ENCODE peak calls at places on chromosomes 5 and 9, in nine cellular contexts. J is A172; U is psoas muscle; K is fibroblast of gingiva; Y is Caki2; L is bronchial epithelial cell; B is brain microvascular endothelial cell; O is activated T-helper 1 cell treated with anti-CD3 and anti-CD28 coated beads, Interleukin-2, amount 50 U/mL, for 16 hours; V is posterior vena cava. T is an unnamed sample.

GRCh38 chr9:76758476-76758875 is 5.8 kb upstream of the PCA3 start:
- DNase-seq in L (no peak), K (no peak), O (no peak), B (no peak), V (no peak), U (no peak), Y (no peak), J (no peak), T (no peak)

GRCh38 chr5:138668451-138668850 is 84.8 kb upstream of the CTNNA1 start:
- DNase-seq in B (no peak), J (peak), Y (no peak), U (no peak), L (no peak), O (no peak), K (no peak), V (no peak), T (no peak)

GRCh38 chr5:112186401-112186990 is 232.6 kb downstream of the EPB41L4A start:
- DNase-seq in V (no peak), Y (no peak), J (peak), L (peak), K (peak), O (no peak), B (peak), U (no peak), T (no peak)

GRCh38 chr5:90645024-90645610 is 86.5 kb downstream of the ADGRV1 start:
- DNase-seq in J (peak), O (no peak), B (peak), V (no peak), Y (peak), L (no peak), U (no peak), K (no peak), T (no peak)

GRCh38 chr5:53406630-53407316 is 73.7 kb upstream of the FST start:
- DNase-seq in B (peak), O (no peak), J (peak), V (no peak), Y (peak), K (peak), L (peak), U (no peak), T (no peak)

GRCh38 chr9:2767800-2768199 is 50.5 kb downstream of the KCNV2 start:
- DNase-seq in O (no peak), L (no peak), K (no peak), B (no peak), Y (no peak), V (no peak), U (no peak), J (no peak), T (no peak)

GRCh38 chr5:172086312-172086975 is 80.0 kb upstream of the FBXW11 start:
- DNase-seq in J (no peak), Y (no peak), B (no peak), O (no peak), V (no peak), L (no peak), U (no peak), K (no peak), T (no peak)

GRCh38 chr9:134899818-134900325 is 17.8 kb downstream of the FCN1 start:
- DNase-seq in J (no peak), L (no peak), Y (no peak), K (no peak), U (no peak), B (no peak), V (no peak), O (no peak), T (no peak)

GRCh38 chr9:78296208-78296892 is 575 bp upstream of the PSAT1 start:
- DNase-seq in U (peak), V (no peak), L (peak), K (peak), Y (no peak), B (no peak), J (peak), O (no peak), T (no peak)

GRCh38 chr5:138615461-138615860 is 40.3 kb upstream of the HSPA9 start:
- DNase-seq in B (no peak), V (peak), U (no peak), Y (no peak), O (no peak), K (no peak), J (no peak), L (no peak), T (no peak)

GRCh38 chr9:79686381-79687130 is 114.8 kb downstream of the TLE4 start:
- DNase-seq in U (peak), L (peak), Y (no peak), B (peak), V (no peak), O (no peak), J (peak), K (peak), T (no peak)

GRCh38 chr9:115118471-115119156 is 657 bp upstream of the TNC start:
- DNase-seq in L (peak), U (peak), V (peak), Y (peak), O (no peak), B (peak), J (peak), K (peak), T (no peak)

GRCh38 chr9:123542435-123543225 is 186.6 kb downstream of the CRB2 start:
- DNase-seq in V (no peak), O (no peak), U (no peak), B (no peak), K (no peak), L (no peak), Y (no peak), J (no peak), T (no peak)

GRCh38 chr9:35114921-35115341 is 731 bp downstream of the ATOSB start:
- DNase-seq in K (peak), O (no peak), J (peak), L (peak), Y (peak), U (peak), B (peak), V (peak), T (no peak)

GRCh38 chr5:132677191-132677590 is 3.4 kb downstream of the IL4 start:
- DNase-seq in V (peak), J (peak), L (peak), O (no peak), U (peak), B (peak), Y (peak), K (peak), T (no peak)

GRCh38 chr9:35490910-35491465 is 1.1 kb downstream of the RUSC2 start:
- DNase-seq in U (no peak), Y (peak), K (peak), J (no peak), B (peak), O (no peak), L (peak), V (no peak), T (no peak)

GRCh38 chr5:32290922-32291321 is 21.8 kb downstream of the MTMR12 start:
- DNase-seq in K (no peak), O (no peak), U (no peak), V (no peak), Y (no peak), L (no peak), B (no peak), J (no peak), T (no peak)

GRCh38 chr5:150904479-150905311 is at the start of gene ZNF300:
- DNase-seq in L (peak), O (peak), K (peak), B (peak), Y (peak), V (peak), J (peak), U (peak), T (no peak)

GRCh38 chr5:90882448-90882847 is 323.9 kb downstream of the ADGRV1 start:
- DNase-seq in O (no peak), B (no peak), K (no peak), Y (no peak), L (no peak), V (no peak), J (no peak), U (no peak), T (no peak)

GRCh38 chr5:141476132-141476909 is 555 bp downstream of the PCDHGC3 start:
- DNase-seq in U (peak), B (peak), V (peak), J (peak), Y (peak), K (peak), L (peak), O (no peak), T (no peak)

GRCh38 chr9:124045830-124046177 is 34.2 kb downstream of the LHX2 start:
- DNase-seq in V (no peak), O (no peak), B (no peak), K (no peak), U (no peak), J (no peak), Y (no peak), L (no peak), T (no peak)

GRCh38 chr5:39140558-39141168 is 66.5 kb upstream of the RICTOR start:
- DNase-seq in V (no peak), O (no peak), K (no peak), B (no peak), L (peak), Y (no peak), U (no peak), J (peak), T (no peak)

GRCh38 chr5:145908206-145908945 is 28.0 kb upstream of the SH3RF2 start:
- DNase-seq in K (no peak), O (no peak), J (no peak), U (no peak), B (no peak), Y (no peak), V (no peak), L (peak), T (no peak)

GRCh38 chr5:159850192-159850573 is 66.1 kb upstream of the ADRA1B start:
- DNase-seq in O (no peak), J (peak), K (peak), Y (peak), U (peak), V (no peak), B (peak), L (peak), T (no peak)

GRCh38 chr5:43078956-43079355 is 38.8 kb upstream of the ANXA2R start:
- DNase-seq in O (no peak), B (peak), J (peak), V (no peak), K (peak), Y (peak), L (peak), U (no peak), T (no peak)

GRCh38 chr5:124906339-124907097 is 160.1 kb upstream of the ZNF608 start:
- DNase-seq in K (peak), J (peak), V (no peak), Y (peak), U (peak), L (peak), O (no peak), B (peak), T (no peak)

GRCh38 chr9:4862506-4863250 is 69.9 kb downstream of the RCL1 start:
- DNase-seq in J (no peak), L (no peak), K (peak), V (no peak), Y (no peak), O (no peak), U (peak), B (no peak), T (no peak)

T was measured in GM12892.